ENCODE peak calls at places on chromosomes 16 and 17, in four cellular contexts. One of them, this sample, is unnamed.

GRCh38 chr17:70074991-70075390 is at the start of gene KCNJ16:
- DNase-seq in GM13977: no peak
- DNase-seq in mucosa of descending colon: peak
- DNase-seq in lung: no peak
- DNase-seq in this sample: no peak

GRCh38 chr17:3912827-3913226 is 3.4 kb downstream of the P2RX1 start:
- DNase-seq in mucosa of descending colon: no peak
- DNase-seq in lung: no peak
- DNase-seq in GM13977: no peak
- DNase-seq in this sample: no peak

GRCh38 chr17:606501-607243 is 108.0 kb downstream of the VPS53 start:
- DNase-seq in mucosa of descending colon: no peak
- DNase-seq in GM13977: no peak
- DNase-seq in lung: no peak
- DNase-seq in this sample: no peak

GRCh38 chr16:1793578-1794220 is at the start of gene IGFALS:
- DNase-seq in GM13977: no peak
- DNase-seq in mucosa of descending colon: no peak
- DNase-seq in lung: no peak
- DNase-seq in this sample: no peak

GRCh38 chr16:29975811-29976511 is 2.3 kb downstream of the TAOK2 start:
- DNase-seq in lung: no peak
- DNase-seq in mucosa of descending colon: no peak
- DNase-seq in GM13977: no peak
- DNase-seq in this sample: no peak

GRCh38 chr17:4949321-4950074 is 1.2 kb upstream of the PFN1 start:
- DNase-seq in lung: peak
- DNase-seq in mucosa of descending colon: peak
- DNase-seq in GM13977: peak
- DNase-seq in this sample: peak

GRCh38 chr17:49670641-49671040 is 7.3 kb downstream of the SPOP start:
- DNase-seq in mucosa of descending colon: no peak
- DNase-seq in GM13977: no peak
- DNase-seq in lung: no peak
- DNase-seq in this sample: no peak

GRCh38 chr16:77332792-77333191 is 102.0 kb downstream of the ADAMTS18 start:
- DNase-seq in GM13977: no peak
- DNase-seq in lung: no peak
- DNase-seq in mucosa of descending colon: no peak
- DNase-seq in this sample: no peak

GRCh38 chr17:57713140-57713539 is 32.0 kb downstream of the CCDC182 start:
- DNase-seq in lung: no peak
- DNase-seq in mucosa of descending colon: no peak
- DNase-seq in GM13977: no peak
- DNase-seq in this sample: no peak

DNA sequence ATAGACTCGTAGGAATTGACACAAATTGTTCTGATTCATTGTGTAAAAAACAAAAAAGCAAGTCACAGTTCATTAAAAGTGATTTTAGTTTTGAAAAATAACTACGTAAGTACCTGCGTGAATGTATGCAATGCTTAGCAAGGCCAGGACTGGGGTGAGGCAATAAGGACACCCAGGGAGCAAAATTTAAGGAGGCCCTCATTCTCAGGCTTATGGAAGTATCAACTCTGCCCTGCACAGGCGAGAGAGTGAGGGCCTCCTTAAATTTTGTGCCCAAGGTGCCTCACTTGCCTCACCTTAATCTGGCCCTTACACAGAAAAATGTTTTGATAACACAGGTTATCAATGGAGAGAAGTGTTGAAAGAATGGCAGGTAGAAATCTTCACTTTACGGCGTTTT is 31.4 kb downstream of the NOG start:
- DNase-seq in GM13977: no peak
- DNase-seq in lung: no peak
- DNase-seq in mucosa of descending colon: no peak
- DNase-seq in this sample: no peak
- TF ChIP-seq CTCF in GM13977: no peak
- TF ChIP-seq CTCF in lung: no peak
- TF ChIP-seq CTCF in mucosa of descending colon: no peak
- TF ChIP-seq CTCF in this sample: no peak

GRCh38 chr17:44069974-44070454 is 521 bp upstream of the G6PC3 start:
- DNase-seq in GM13977: no peak
- DNase-seq in mucosa of descending colon: no peak
- DNase-seq in lung: no peak
- DNase-seq in this sample: no peak
- TF ChIP-seq CTCF in GM13977: no peak
- TF ChIP-seq CTCF in mucosa of descending colon: no peak
- TF ChIP-seq CTCF in lung: no peak
- TF ChIP-seq CTCF in this sample: no peak

GRCh38 chr16:49458221-49458620 is 84.6 kb downstream of the C16orf78 start:
- DNase-seq in GM13977: no peak
- DNase-seq in lung: no peak
- DNase-seq in mucosa of descending colon: no peak
- DNase-seq in this sample: no peak
- TF ChIP-seq CTCF in GM13977: no peak
- TF ChIP-seq CTCF in lung: no peak
- TF ChIP-seq CTCF in mucosa of descending colon: no peak
- TF ChIP-seq CTCF in this sample: no peak

GRCh38 chr16:82631701-82632685 is 5.2 kb downstream of the CDH13 start:
- DNase-seq in GM13977: no peak
- DNase-seq in lung: no peak
- DNase-seq in mucosa of descending colon: no peak
- DNase-seq in this sample: no peak

GRCh38 chr16:82629441-82630027 is 2.8 kb downstream of the CDH13 start:
- DNase-seq in GM13977: no peak
- DNase-seq in mucosa of descending colon: no peak
- DNase-seq in lung: no peak
- DNase-seq in this sample: no peak

GRCh38 chr16:82630219-82630618 is 3.5 kb downstream of the CDH13 start:
- DNase-seq in lung: no peak
- DNase-seq in GM13977: no peak
- DNase-seq in mucosa of descending colon: no peak
- DNase-seq in this sample: no peak

GRCh38 chr16:82628741-82629140 is 2.0 kb downstream of the CDH13 start:
- DNase-seq in mucosa of descending colon: no peak
- DNase-seq in GM13977: no peak
- DNase-seq in lung: no peak
- DNase-seq in this sample: no peak

DNA sequence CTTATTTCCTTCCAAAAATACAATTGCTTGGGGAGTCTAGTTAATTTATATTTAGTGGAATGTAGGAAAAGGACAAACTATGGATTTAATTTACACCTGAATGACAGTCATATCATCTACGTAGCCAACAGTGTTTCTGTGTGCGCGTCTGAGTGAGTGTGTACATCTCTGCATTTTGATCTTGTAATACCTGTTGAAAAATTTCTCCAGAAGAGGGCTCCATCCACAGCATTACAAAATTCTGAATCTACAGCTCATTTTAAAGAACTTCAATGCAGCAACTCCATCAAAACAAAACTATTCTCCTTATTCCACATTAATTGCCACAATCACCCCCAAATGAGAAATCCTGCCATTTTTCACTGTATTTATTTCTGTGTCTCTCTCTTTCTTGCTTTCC is 3.9 kb downstream of the CDH13 start:
- DNase-seq in GM13977: no peak
- DNase-seq in mucosa of descending colon: no peak
- DNase-seq in lung: no peak
- DNase-seq in this sample: no peak
- TF ChIP-seq CTCF in GM13977: no peak
- TF ChIP-seq CTCF in mucosa of descending colon: no peak
- TF ChIP-seq CTCF in lung: no peak
- TF ChIP-seq CTCF in this sample: no peak

GRCh38 chr17:44385287-44386181 is 3.9 kb downstream of the ITGA2B start:
- DNase-seq in lung: peak
- DNase-seq in mucosa of descending colon: peak
- DNase-seq in GM13977: peak
- DNase-seq in this sample: peak
- TF ChIP-seq CTCF in lung: no peak
- TF ChIP-seq CTCF in mucosa of descending colon: no peak
- TF ChIP-seq CTCF in GM13977: peak
- TF ChIP-seq CTCF in this sample: no peak

GRCh38 chr17:11997972-11998233 is 628 bp upstream of the ZNF18 start:
- DNase-seq in mucosa of descending colon: no peak
- DNase-seq in GM13977: no peak
- DNase-seq in lung: no peak
- DNase-seq in this sample: no peak

GRCh38 chr17:11991461-11991860 is 5.8 kb downstream of the ZNF18 start:
- DNase-seq in mucosa of descending colon: no peak
- DNase-seq in GM13977: no peak
- DNase-seq in lung: no peak
- DNase-seq in this sample: no peak

GRCh38 chr17:11999715-12000114 is 2.4 kb upstream of the ZNF18 start:
- DNase-seq in mucosa of descending colon: no peak
- DNase-seq in GM13977: no peak
- DNase-seq in lung: no peak
- DNase-seq in this sample: no peak

GRCh38 chr17:11997147-11997971 is at the start of gene ZNF18:
- DNase-seq in mucosa of descending colon: peak
- DNase-seq in lung: peak
- DNase-seq in GM13977: peak
- DNase-seq in this sample: peak

DNA sequence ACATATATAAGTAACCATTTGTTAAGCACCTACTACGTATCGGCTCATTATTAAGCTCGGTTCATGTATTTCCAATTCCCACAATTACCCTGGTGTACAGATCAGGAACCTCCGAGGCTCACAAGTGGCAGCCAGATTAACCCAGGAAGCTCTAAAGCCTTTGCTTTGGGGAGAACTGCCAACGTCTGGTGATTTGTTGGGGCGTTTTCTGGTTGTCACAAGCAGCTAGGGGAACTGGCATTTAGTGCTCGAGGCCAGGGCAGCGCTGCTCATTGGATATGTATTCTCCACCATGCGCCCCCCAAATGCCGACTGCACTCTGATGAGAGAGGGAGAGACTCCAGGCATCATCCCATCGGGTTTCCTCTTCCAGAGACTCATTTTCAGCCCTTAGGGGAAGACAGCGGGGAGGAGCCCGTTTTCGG is 541 bp downstream of the ZNF18 start:
- DNase-seq in mucosa of descending colon: peak
- DNase-seq in GM13977: peak
- DNase-seq in lung: no peak
- DNase-seq in this sample: no peak
- TF ChIP-seq CTCF in mucosa of descending colon: no peak
- TF ChIP-seq CTCF in GM13977: no peak
- TF ChIP-seq CTCF in lung: no peak
- TF ChIP-seq CTCF in this sample: no peak

GRCh38 chr16:69085032-69085695 is 20.3 kb upstream of the HAS3 start:
- DNase-seq in mucosa of descending colon: no peak
- DNase-seq in lung: no peak
- DNase-seq in GM13977: no peak
- DNase-seq in this sample: no peak

GRCh38 chr16:69088684-69089083 is 16.8 kb upstream of the HAS3 start:
- DNase-seq in GM13977: no peak
- DNase-seq in mucosa of descending colon: no peak
- DNase-seq in lung: no peak
- DNase-seq in this sample: no peak

GRCh38 chr16:69087161-69087581 is 18.3 kb upstream of the HAS3 start:
- DNase-seq in lung: peak
- DNase-seq in mucosa of descending colon: no peak
- DNase-seq in GM13977: no peak
- DNase-seq in this sample: no peak

GRCh38 chr16:69093974-69094373 is 11.5 kb upstream of the HAS3 start:
- DNase-seq in GM13977: no peak
- DNase-seq in mucosa of descending colon: no peak
- DNase-seq in lung: no peak
- DNase-seq in this sample: no peak

DNA sequence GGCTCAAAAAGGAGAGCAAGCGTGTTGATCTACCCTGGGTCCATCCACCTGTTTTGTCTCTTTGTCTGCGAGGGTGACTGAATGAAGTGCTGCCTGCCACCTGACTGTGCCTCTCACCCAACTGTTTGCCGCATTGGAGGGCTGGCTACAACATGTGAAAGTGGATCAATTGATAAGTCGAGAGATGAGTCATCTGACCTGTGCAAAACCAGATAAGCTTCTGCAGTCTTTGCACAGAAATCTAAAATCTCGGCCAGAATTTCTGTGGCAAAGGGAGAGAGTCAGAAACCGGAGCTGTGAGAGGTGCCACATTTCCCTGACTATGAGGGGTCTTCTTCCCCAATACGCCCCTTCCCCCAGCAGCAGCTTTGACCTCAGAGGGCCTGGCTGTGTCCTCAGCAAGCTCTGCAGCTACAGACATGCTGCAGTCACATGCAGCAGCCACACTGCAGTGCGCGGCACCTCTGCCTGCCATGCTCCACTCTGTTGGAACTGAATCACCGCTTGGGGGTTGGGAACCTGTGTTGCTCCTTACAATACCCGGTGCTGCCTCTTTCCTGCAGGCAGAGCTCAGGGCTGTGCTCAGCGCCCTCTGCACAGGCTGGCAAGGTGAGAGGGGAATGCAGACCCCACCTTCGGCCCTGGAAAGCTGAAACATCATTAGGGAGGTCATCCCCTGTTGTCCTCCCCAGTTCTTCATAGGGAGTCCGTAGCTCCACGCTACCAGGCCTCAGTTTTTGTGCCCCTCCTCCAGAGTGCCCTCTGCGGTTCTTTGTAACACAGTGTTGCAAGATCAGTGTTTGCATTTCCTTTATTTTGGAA is 16.2 kb upstream of the HAS3 start:
- DNase-seq in lung: no peak
- DNase-seq in GM13977: peak
- DNase-seq in mucosa of descending colon: no peak
- DNase-seq in this sample: no peak
- TF ChIP-seq CTCF in lung: no peak
- TF ChIP-seq CTCF in GM13977: no peak
- TF ChIP-seq CTCF in mucosa of descending colon: no peak
- TF ChIP-seq CTCF in this sample: no peak

This sample was measured in activated B cell treated with CpG ODN at 0.5 μM for 24 hours.